ENCODE peak calls at places on chromosome 11, in four cellular contexts. One of them, this sample, is unnamed.

GRCh38 chr11:94196363-94196762 is 67.7 kb downstream of the PANX1 start:
- DNase-seq in OCI-M1: no peak
- DNase-seq in neuronal stem cell: no peak
- DNase-seq in NCI-H1930: no peak
- DNase-seq in this sample: no peak

GRCh38 chr11:94151903-94152677 is 23.4 kb downstream of the PANX1 start:
- DNase-seq in OCI-M1: peak; percentile 32
- DNase-seq in neuronal stem cell: no peak
- DNase-seq in NCI-H1930: no peak
- DNase-seq in this sample: peak; percentile 67

GRCh38 chr11:64673279-64673678 is 49.7 kb downstream of the NRXN2 start:
- DNase-seq in OCI-M1: no peak
- DNase-seq in neuronal stem cell: no peak
- DNase-seq in NCI-H1930: no peak
- DNase-seq in this sample: no peak

GRCh38 chr11:31641477-31642062 is 132.0 kb downstream of the ELP4 start:
- DNase-seq in OCI-M1: peak; percentile 11
- DNase-seq in neuronal stem cell: peak; percentile 38
- DNase-seq in NCI-H1930: peak; percentile 15
- DNase-seq in this sample: no peak

GRCh38 chr11:57338152-57338551 is at the start of gene P2RX3:
- DNase-seq in OCI-M1: no peak
- DNase-seq in neuronal stem cell: no peak
- DNase-seq in NCI-H1930: no peak
- DNase-seq in this sample: no peak

GRCh38 chr11:66809592-66809991 is 33.6 kb upstream of the RCE1 start:
- DNase-seq in OCI-M1: no peak
- DNase-seq in neuronal stem cell: no peak
- DNase-seq in NCI-H1930: no peak
- DNase-seq in this sample: no peak

GRCh38 chr11:82680252-82680651 is 53.4 kb downstream of the FAM181B start:
- DNase-seq in OCI-M1: peak; percentile 91
- DNase-seq in neuronal stem cell: no peak
- DNase-seq in NCI-H1930: no peak
- DNase-seq in this sample: no peak

GRCh38 chr11:14300661-14301304 is 58.2 kb downstream of the RRAS2 start:
- DNase-seq in OCI-M1: peak; percentile 89
- DNase-seq in neuronal stem cell: peak; percentile 38
- DNase-seq in NCI-H1930: no peak
- DNase-seq in this sample: no peak

GRCh38 chr11:80521592-80521991 is 1080.8 kb upstream of the TENM4 start:
- DNase-seq in OCI-M1: no peak
- DNase-seq in neuronal stem cell: no peak
- DNase-seq in NCI-H1930: no peak
- DNase-seq in this sample: peak; percentile 25

GRCh38 chr11:130775306-130776043 is 140.8 kb downstream of the SNX19 start:
- DNase-seq in OCI-M1: no peak
- DNase-seq in neuronal stem cell: no peak
- DNase-seq in NCI-H1930: no peak
- DNase-seq in this sample: no peak

GRCh38 chr11:1295086-1295485 is 14.3 kb downstream of the TOLLIP start:
- DNase-seq in OCI-M1: no peak
- DNase-seq in neuronal stem cell: no peak
- DNase-seq in NCI-H1930: no peak
- DNase-seq in this sample: no peak

GRCh38 chr11:132910016-132910760 is 622.1 kb downstream of the OPCML start:
- DNase-seq in OCI-M1: no peak
- DNase-seq in neuronal stem cell: no peak
- DNase-seq in NCI-H1930: no peak
- DNase-seq in this sample: no peak

GRCh38 chr11:3867209-3868071 is 12.0 kb downstream of the STIM1 start:
- DNase-seq in OCI-M1: peak; percentile 88
- DNase-seq in neuronal stem cell: no peak
- DNase-seq in NCI-H1930: no peak
- DNase-seq in this sample: no peak

GRCh38 chr11:92225563-92226308 is 1.1 kb downstream of the FAT3 start:
- DNase-seq in OCI-M1: no peak
- DNase-seq in neuronal stem cell: peak; percentile 60
- DNase-seq in NCI-H1930: peak; percentile 19
- DNase-seq in this sample: no peak

GRCh38 chr11:11349870-11350325 is 3.2 kb downstream of the CSNK2A3 start:
- DNase-seq in OCI-M1: no peak
- DNase-seq in neuronal stem cell: no peak
- DNase-seq in NCI-H1930: no peak
- DNase-seq in this sample: peak; percentile 47

GRCh38 chr11:47162426-47162825 is 14.3 kb downstream of the ARFGAP2 start:
- DNase-seq in OCI-M1: no peak
- DNase-seq in neuronal stem cell: no peak
- DNase-seq in NCI-H1930: no peak
- DNase-seq in this sample: no peak

GRCh38 chr11:33598426-33599069 is 102.1 kb downstream of the C11orf91 start:
- DNase-seq in OCI-M1: no peak
- DNase-seq in neuronal stem cell: peak; percentile 29
- DNase-seq in NCI-H1930: no peak
- DNase-seq in this sample: no peak

GRCh38 chr11:67318239-67318555 is 14.9 kb downstream of the SSH3 start:
- DNase-seq in OCI-M1: peak; percentile 18
- DNase-seq in neuronal stem cell: no peak
- DNase-seq in NCI-H1930: no peak
- DNase-seq in this sample: no peak

GRCh38 chr11:132106336-132106982 is 736.0 kb downstream of the NTM start:
- DNase-seq in OCI-M1: no peak
- DNase-seq in neuronal stem cell: no peak
- DNase-seq in NCI-H1930: no peak
- DNase-seq in this sample: no peak

GRCh38 chr11:99548264-99548663 is 527.5 kb downstream of the CNTN5 start:
- DNase-seq in OCI-M1: peak; percentile 42
- DNase-seq in neuronal stem cell: no peak
- DNase-seq in NCI-H1930: no peak
- DNase-seq in this sample: no peak

GRCh38 chr11:7501251-7501650 is 12.5 kb upstream of the PPFIBP2 start:
- DNase-seq in OCI-M1: no peak
- DNase-seq in neuronal stem cell: no peak
- DNase-seq in NCI-H1930: no peak
- DNase-seq in this sample: no peak

GRCh38 chr11:69704508-69705245 is 855 bp upstream of the FGF19 start:
- DNase-seq in OCI-M1: peak; percentile 64
- DNase-seq in neuronal stem cell: peak; percentile 84
- DNase-seq in NCI-H1930: peak; percentile 40
- DNase-seq in this sample: no peak

GRCh38 chr11:88098289-88098688 is 77.0 kb downstream of the RAB38 start:
- DNase-seq in OCI-M1: no peak
- DNase-seq in neuronal stem cell: no peak
- DNase-seq in NCI-H1930: no peak
- DNase-seq in this sample: no peak

GRCh38 chr11:97745515-97746050 is 1275.2 kb upstream of the CNTN5 start:
- DNase-seq in OCI-M1: no peak
- DNase-seq in neuronal stem cell: no peak
- DNase-seq in NCI-H1930: no peak
- DNase-seq in this sample: no peak

GRCh38 chr11:1297576-1298473 is 11.6 kb downstream of the TOLLIP start:
- DNase-seq in OCI-M1: no peak
- DNase-seq in neuronal stem cell: no peak
- DNase-seq in NCI-H1930: no peak
- DNase-seq in this sample: no peak

GRCh38 chr11:131918663-131919062 is 548.2 kb downstream of the NTM start:
- DNase-seq in OCI-M1: no peak
- DNase-seq in neuronal stem cell: no peak
- DNase-seq in NCI-H1930: no peak
- DNase-seq in this sample: no peak

GRCh38 chr11:75508051-75508561 is 17.6 kb downstream of the GDPD5 start:
- DNase-seq in OCI-M1: peak; percentile 93
- DNase-seq in neuronal stem cell: no peak
- DNase-seq in NCI-H1930: no peak
- DNase-seq in this sample: no peak

GRCh38 chr11:2700415-2701211 is 819 bp upstream of the KCNQ1OT1 start:
- DNase-seq in OCI-M1: peak; percentile 38
- DNase-seq in neuronal stem cell: peak; percentile 51
- DNase-seq in NCI-H1930: peak; percentile 25
- DNase-seq in this sample: peak; percentile 23

GRCh38 chr11:34869425-34869824 is 46.8 kb downstream of the APIP start:
- DNase-seq in OCI-M1: peak; percentile 13
- DNase-seq in neuronal stem cell: no peak
- DNase-seq in NCI-H1930: no peak
- DNase-seq in this sample: no peak

GRCh38 chr11:66322732-66323427 is 6.0 kb upstream of the CD248 start:
- DNase-seq in OCI-M1: no peak
- DNase-seq in neuronal stem cell: no peak
- DNase-seq in NCI-H1930: no peak
- DNase-seq in this sample: no peak

GRCh38 chr11:124670732-124671131 is 2.8 kb downstream of the SIAE start:
- DNase-seq in OCI-M1: peak; percentile 94
- DNase-seq in neuronal stem cell: no peak
- DNase-seq in NCI-H1930: no peak
- DNase-seq in this sample: no peak

GRCh38 chr11:86162257-86162656 is 82.3 kb upstream of the EED start:
- DNase-seq in OCI-M1: no peak
- DNase-seq in neuronal stem cell: no peak
- DNase-seq in NCI-H1930: no peak
- DNase-seq in this sample: no peak

GRCh38 chr11:27254744-27255446 is 108.1 kb downstream of the CCDC34 start:
- DNase-seq in OCI-M1: no peak
- DNase-seq in neuronal stem cell: no peak
- DNase-seq in NCI-H1930: no peak
- DNase-seq in this sample: no peak

GRCh38 chr11:15955595-15955994 is 400.8 kb downstream of the SOX6 start:
- DNase-seq in OCI-M1: no peak
- DNase-seq in neuronal stem cell: no peak
- DNase-seq in NCI-H1930: no peak
- DNase-seq in this sample: no peak

GRCh38 chr11:72553748-72554147 is 119.4 kb upstream of the CLPB start:
- DNase-seq in OCI-M1: no peak
- DNase-seq in neuronal stem cell: no peak
- DNase-seq in NCI-H1930: peak; percentile 5
- DNase-seq in this sample: no peak

GRCh38 chr11:47514825-47515647 is 37.9 kb downstream of the CELF1 start:
- DNase-seq in OCI-M1: peak; percentile 82
- DNase-seq in neuronal stem cell: no peak
- DNase-seq in NCI-H1930: no peak
- DNase-seq in this sample: no peak

GRCh38 chr11:98725471-98725870 is 295.3 kb upstream of the CNTN5 start:
- DNase-seq in OCI-M1: no peak
- DNase-seq in neuronal stem cell: no peak
- DNase-seq in NCI-H1930: no peak
- DNase-seq in this sample: no peak

This sample was measured in kidney epithelial cell.